ENCODE peak calls at places on chromosomes 5 and 9, in nine cellular contexts. Y is WERI-Rb-1, E is breast epithelium, T is hepatocyte, P is upper lobe of left lung, U is kidney, I is lower lobe of right lung, S is Peyer's patch, C is body of pancreas. X is an unnamed sample.

GRCh38 chr9:84955971-84956370 is 286.4 kb downstream of the NTRK2 start:
- DNase-seq in Y (no peak), E (no peak), T (no peak), P (no peak), U (no peak), I (no peak), S (no peak), C (no peak), X (no peak)

GRCh38 chr9:124809741-124810500 is 33.0 kb downstream of the OLFML2A start:
- DNase-seq in Y (no peak), E (no peak), T (no peak), P (no peak), U (no peak), I (no peak), S (no peak), C (no peak), X (peak; percentile 44)

GRCh38 chr5:34062419-34062818 is 19.4 kb upstream of the C1QTNF3 start:
- DNase-seq in Y (no peak), E (no peak), T (no peak), P (no peak), U (no peak), I (no peak), S (no peak), C (no peak), X (no peak)

GRCh38 chr5:156094001-156094400 is 233.0 kb upstream of the SGCD start:
- DNase-seq in Y (no peak), E (no peak), T (no peak), P (no peak), U (no peak), I (no peak), S (no peak), C (no peak), X (peak; percentile 64)

GRCh38 chr9:124659099-124659659 is 111.9 kb downstream of the NR6A1 start:
- DNase-seq in Y (peak; percentile 90), E (peak; percentile 72), T (peak; percentile 89), P (peak; percentile 82), U (peak; percentile 89), I (peak; percentile 83), S (peak; percentile 74), C (peak; percentile 73), X (peak; percentile 84)

GRCh38 chr9:19471737-19472648 is 63.2 kb downstream of the ACER2 start:
- DNase-seq in Y (peak; percentile 71), E (peak; percentile 29), T (peak; percentile 73), P (peak; percentile 46), U (peak; percentile 77), I (peak; percentile 55), S (peak; percentile 67), C (peak; percentile 49), X (peak; percentile 94)

GRCh38 chr5:140157032-140157781 is 17.8 kb upstream of the CYSTM1 start:
- DNase-seq in Y (peak; percentile 86), E (peak; percentile 81), T (peak; percentile 93), P (peak; percentile 91), U (peak; percentile 96), I (peak; percentile 92), S (peak; percentile 94), C (peak; percentile 91), X (peak; percentile 97)

GRCh38 chr9:89523948-89524347 is 26.0 kb upstream of the SEMA4D start:
- DNase-seq in Y (no peak), E (no peak), T (no peak), P (no peak), U (no peak), I (no peak), S (peak; percentile 67), C (no peak), X (no peak)

GRCh38 chr5:145949474-145949873 is 13.1 kb downstream of the SH3RF2 start:
- DNase-seq in Y (no peak), E (no peak), T (no peak), P (no peak), U (no peak), I (no peak), S (no peak), C (no peak), X (no peak)

GRCh38 chr5:55037046-55037771 is 13.2 kb downstream of the GZMK start:
- DNase-seq in Y (no peak), E (no peak), T (peak; percentile 6), P (peak; percentile 26), U (no peak), I (no peak), S (peak; percentile 65), C (no peak), X (peak; percentile 70)

GRCh38 chr9:90299963-90300362 is 342.7 kb downstream of the DIRAS2 start:
- DNase-seq in Y (peak; percentile 45), E (no peak), T (no peak), P (no peak), U (no peak), I (no peak), S (no peak), C (no peak), X (peak; percentile 55)

GRCh38 chr9:5621327-5621726 is 7.6 kb upstream of the RIC1 start:
- DNase-seq in Y (no peak), E (no peak), T (no peak), P (no peak), U (no peak), I (no peak), S (no peak), C (no peak), X (no peak)
- H3K27ac ChIP-seq in Y (no peak overlapping the region), E (no peak overlapping the region), T (no peak overlapping the region), P (no peak overlapping the region), U (no peak overlapping the region), I (no peak overlapping the region), S (no peak overlapping the region), C (no peak overlapping the region), X (no peak overlapping the region)

GRCh38 chr5:31365776-31366175 is 166.1 kb downstream of the DROSHA start:
- DNase-seq in Y (no peak), E (no peak), T (no peak), P (no peak), U (no peak), I (no peak), S (no peak), C (no peak), X (no peak)

GRCh38 chr5:31361906-31362900 is 168.7 kb downstream of the CDH6 start:
- DNase-seq in Y (no peak), E (no peak), T (no peak), P (no peak), U (no peak), I (no peak), S (no peak), C (no peak), X (no peak)

GRCh38 chr5:31362931-31363568 is 168.8 kb downstream of the DROSHA start:
- DNase-seq in Y (no peak), E (no peak), T (no peak), P (no peak), U (no peak), I (no peak), S (no peak), C (no peak), X (no peak)

GRCh38 chr5:31366941-31367340 is 165.0 kb downstream of the DROSHA start:
- DNase-seq in Y (no peak), E (no peak), T (no peak), P (no peak), U (no peak), I (no peak), S (no peak), C (no peak), X (no peak)

GRCh38 chr5:31364881-31365636 is 166.8 kb downstream of the DROSHA start:
- DNase-seq in Y (no peak), E (no peak), T (no peak), P (no peak), U (no peak), I (no peak), S (no peak), C (no peak), X (no peak)
- H3K4me3 ChIP-seq in Y (no peak overlapping the region), E (no peak overlapping the region), T (no peak overlapping the region), P (no peak overlapping the region), U (no peak overlapping the region), I (no peak overlapping the region), S (no peak overlapping the region), C (no peak overlapping the region), X (no peak overlapping the region)

GRCh38 chr5:110050640-110051345 is 361.1 kb downstream of the MAN2A1 start:
- DNase-seq in Y (no peak), E (no peak), T (no peak), P (no peak), U (no peak), I (no peak), S (no peak), C (no peak), X (no peak)

GRCh38 chr5:110040178-110040577 is 350.5 kb downstream of the MAN2A1 start:
- DNase-seq in Y (no peak), E (no peak), T (no peak), P (no peak), U (no peak), I (no peak), S (no peak), C (no peak), X (no peak)

GRCh38 chr5:110048508-110048907 is 358.8 kb downstream of the MAN2A1 start:
- DNase-seq in Y (peak; percentile 15), E (no peak), T (no peak), P (no peak), U (no peak), I (no peak), S (no peak), C (no peak), X (no peak)

GRCh38 chr5:110043025-110043424 is 353.3 kb downstream of the MAN2A1 start:
- DNase-seq in Y (no peak), E (no peak), T (no peak), P (no peak), U (no peak), I (no peak), S (no peak), C (no peak), X (no peak)

DNA sequence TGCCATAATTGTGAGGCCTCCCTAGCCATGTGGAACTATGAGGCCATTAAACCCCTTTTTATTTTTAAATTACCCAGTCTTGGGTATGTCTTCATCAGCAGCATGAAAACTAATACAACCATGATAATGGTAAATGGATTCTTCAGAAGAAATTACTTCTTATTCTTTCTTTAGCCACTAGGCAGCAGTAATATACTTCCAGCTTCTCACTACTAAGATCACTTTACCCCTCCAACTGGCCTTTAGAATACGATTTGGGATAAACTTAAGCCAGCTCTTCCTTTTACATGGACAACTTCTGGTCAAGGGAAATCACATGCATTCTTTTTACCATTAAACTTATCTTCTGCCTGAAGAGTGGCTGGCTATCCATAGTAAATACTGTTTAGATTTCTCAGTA is 355.4 kb downstream of the MAN2A1 start:
- DNase-seq in Y (no peak), E (no peak), T (no peak), P (no peak), U (no peak), I (no peak), S (no peak), C (no peak), X (no peak)
- TF ChIP-seq CTCF in Y (no peak), E (no peak), T (peak; percentile 26), P (no peak), U (no peak), I (no peak), S (no peak), C (peak; percentile 12), X (peak; percentile 66)

DNA sequence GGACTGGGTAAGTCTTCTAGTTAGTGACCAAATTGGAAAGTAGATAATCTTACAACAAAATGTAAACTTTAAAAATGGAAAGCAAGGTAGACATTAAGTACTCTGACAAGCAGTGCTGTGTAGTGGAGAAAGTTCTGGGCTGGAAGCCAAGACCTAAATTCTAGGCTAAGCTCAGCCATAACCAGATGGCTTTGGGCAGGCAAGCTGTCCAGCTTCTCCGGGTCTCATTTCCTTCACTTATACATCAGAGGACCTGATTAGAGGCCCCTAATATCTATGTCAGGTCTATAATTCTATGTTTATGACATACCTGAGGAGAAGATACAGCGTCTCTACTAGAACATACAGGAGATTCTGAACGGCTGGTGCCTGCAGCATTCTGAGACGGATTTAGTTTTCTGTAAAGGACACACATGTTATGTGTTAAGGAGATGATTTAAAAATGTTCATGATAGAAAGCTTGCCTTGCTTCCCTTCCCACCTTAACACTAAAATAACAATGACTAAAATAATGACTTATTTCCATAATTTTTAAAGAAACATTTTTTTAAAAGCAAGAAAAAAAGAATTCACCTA is 61.2 kb downstream of the ELL2 start:
- DNase-seq in Y (peak; percentile 56), E (no peak), T (peak; percentile 57), P (peak; percentile 33), U (no peak), I (no peak), S (no peak), C (peak; percentile 45), X (no peak)
- H3K27ac ChIP-seq in Y (no peak overlapping the region), E (no peak overlapping the region), T (no peak overlapping the region), P (no peak overlapping the region), U (no peak overlapping the region), I (no peak overlapping the region), S (no peak overlapping the region), C (no peak overlapping the region), X (no peak overlapping the region)

X was measured in endodermal cell.